ENCODE peak calls at places on chromosomes 6 and 20, in eight cellular contexts. V, I, L, H, R, S, E and D are unnamed samples.
A peak's percentile ranks its signal among the peaks of the same experiment; 100 is the strongest.

GRCh38 chr6:70717038-70717801 is 49.5 kb downstream of the SMAP1 start:
- DNase-seq in V (no peak), I (no peak), L (no peak), H (no peak), R (no peak), S (no peak), E (no peak), D (no peak)

GRCh38 chr6:132814716-132815570 is 574 bp downstream of the RPS12 start:
- DNase-seq in V (no peak), I (no peak), L (no peak), H (peak; percentile 54), R (peak; percentile 4), S (no peak), E (no peak), D (no peak)

GRCh38 chr6:110296151-110297028 is 61.8 kb downstream of the METTL24 start:
- DNase-seq in V (no peak), I (no peak), L (no peak), H (no peak), R (no peak), S (no peak), E (no peak), D (no peak)

GRCh38 chr6:149170564-149171452 is 146.7 kb upstream of the TAB2 start:
- DNase-seq in V (no peak), I (no peak), L (peak; percentile 28), H (no peak), R (no peak), S (no peak), E (no peak), D (peak; percentile 29)

GRCh38 chr20:61127311-61128044 is 124.6 kb upstream of the CDH4 start:
- DNase-seq in V (no peak), I (no peak), L (no peak), H (no peak), R (peak; percentile 91), S (no peak), E (no peak), D (no peak)

GRCh38 chr20:39214778-39215177 is 252.6 kb downstream of the DHX35 start:
- DNase-seq in V (no peak), I (no peak), L (no peak), H (no peak), R (no peak), S (no peak), E (no peak), D (no peak)

GRCh38 chr20:58603656-58604184 is 47.4 kb upstream of the STX16 start:
- DNase-seq in V (no peak), I (no peak), L (no peak), H (no peak), R (peak; percentile 83), S (no peak), E (no peak), D (no peak)

GRCh38 chr6:149471801-149472200 is 13.0 kb downstream of the ZC3H12D start:
- DNase-seq in V (no peak), I (no peak), L (no peak), H (no peak), R (no peak), S (no peak), E (no peak), D (no peak)

GRCh38 chr6:74946961-74947360 is 258.9 kb downstream of the COL12A1 start:
- DNase-seq in V (no peak), I (no peak), L (no peak), H (no peak), R (peak; percentile 77), S (no peak), E (no peak), D (no peak)

GRCh38 chr20:59819496-59820203 is 113.8 kb downstream of the SYCP2 start:
- DNase-seq in V (no peak), I (no peak), L (peak; percentile 6), H (no peak), R (no peak), S (no peak), E (no peak), D (no peak)

GRCh38 chr6:149261364-149261763 is 56.1 kb upstream of the TAB2 start:
- DNase-seq in V (no peak), I (no peak), L (no peak), H (no peak), R (no peak), S (no peak), E (no peak), D (no peak)

GRCh38 chr6:36247691-36248090 is 22.2 kb upstream of the PNPLA1 start:
- DNase-seq in V (no peak), I (no peak), L (no peak), H (no peak), R (peak; percentile 21), S (no peak), E (no peak), D (no peak)

GRCh38 chr6:147345902-147346301 is 141.7 kb downstream of the STXBP5 start:
- DNase-seq in V (no peak), I (no peak), L (no peak), H (no peak), R (no peak), S (no peak), E (no peak), D (no peak)

GRCh38 chr6:21331221-21331620 is 262.3 kb upstream of the SOX4 start:
- DNase-seq in V (no peak), I (no peak), L (no peak), H (no peak), R (peak; percentile 71), S (no peak), E (peak; percentile 53), D (peak; percentile 47)

DNA sequence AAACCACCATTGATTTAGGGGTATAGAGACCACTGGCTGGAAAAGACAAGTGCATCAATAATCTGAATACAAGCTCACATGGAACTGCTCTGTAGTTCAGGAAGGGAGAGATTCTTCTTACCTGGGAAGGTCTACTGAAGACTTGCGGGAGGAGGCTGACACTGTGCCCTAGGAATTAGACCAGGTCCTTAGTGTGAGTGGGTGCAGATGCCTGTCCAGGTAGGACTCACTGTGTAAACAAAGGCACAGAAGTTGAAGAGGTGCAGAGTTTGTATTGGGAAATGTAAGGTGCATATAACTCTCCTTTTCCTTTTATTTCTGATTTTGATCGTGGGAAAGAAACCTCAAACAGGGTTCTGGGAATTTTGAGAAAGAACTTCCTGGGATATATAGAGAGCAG is 66.8 kb downstream of the DAAM2 start:
- DNase-seq in V (no peak), I (no peak), L (no peak), H (no peak), R (no peak), S (no peak), E (no peak), D (no peak)
- H3K4me1 ChIP-seq in V (peaks cover 7% of the 10 kb centered on the region), I (no peaks in the 10 kb centered on the region), L (no peaks in the 10 kb centered on the region), H (no peaks in the 10 kb centered on the region), R (peaks cover 2% of the 10 kb centered on the region), S (no peaks in the 10 kb centered on the region), E (no peaks in the 10 kb centered on the region), D (no peaks in the 10 kb centered on the region)

GRCh38 chr20:34293589-34293988 is 9.6 kb downstream of the AHCY start:
- DNase-seq in V (no peak), I (no peak), L (no peak), H (no peak), R (no peak), S (no peak), E (no peak), D (no peak)
- H3K4me1 ChIP-seq in V (no peaks in the 10 kb centered on the region), I (no peaks in the 10 kb centered on the region), L (no peaks in the 10 kb centered on the region), H (no peaks in the 10 kb centered on the region), R (no peaks in the 10 kb centered on the region), S (no peaks in the 10 kb centered on the region), E (no peaks in the 10 kb centered on the region), D (no peaks in the 10 kb centered on the region)

DNA sequence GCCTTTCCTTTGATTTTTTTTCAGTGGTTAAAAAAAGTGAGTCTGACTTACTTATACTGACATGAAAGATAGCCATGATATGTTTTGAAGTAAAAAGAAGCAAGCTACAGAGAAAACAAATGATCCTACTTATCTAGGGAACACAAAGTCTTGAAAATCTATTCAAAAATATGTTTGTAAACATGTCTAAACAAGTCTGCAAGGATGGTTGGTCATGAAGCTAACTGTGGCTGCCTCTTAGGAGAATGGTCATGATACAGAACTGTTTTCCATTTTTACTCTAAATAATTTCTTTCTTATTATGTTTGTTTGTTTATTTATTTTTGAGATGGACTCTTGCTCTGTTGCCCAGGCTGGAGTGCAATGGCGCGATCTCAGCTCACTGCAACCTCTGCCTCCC is 21.5 kb downstream of the FERMT1 start:
- DNase-seq in V (no peak), I (no peak), L (no peak), H (no peak), R (no peak), S (no peak), E (no peak), D (no peak)
- H3K4me1 ChIP-seq in V (no peaks in the 10 kb centered on the region), I (peaks cover 3% of the 10 kb centered on the region), L (no peaks in the 10 kb centered on the region), H (no peaks in the 10 kb centered on the region), R (peaks cover 2% of the 10 kb centered on the region), S (no peaks in the 10 kb centered on the region), E (no peaks in the 10 kb centered on the region), D (peaks cover 4% of the 10 kb centered on the region)

GRCh38 chr20:48455606-48456360 is 372.0 kb downstream of the PREX1 start:
- DNase-seq in V (no peak), I (no peak), L (no peak), H (no peak), R (no peak), S (no peak), E (peak; percentile 33), D (peak; percentile 29)

GRCh38 chr20:48456361-48457184 is 371.2 kb downstream of the PREX1 start:
- DNase-seq in V (no peak), I (no peak), L (no peak), H (no peak), R (no peak), S (no peak), E (no peak), D (no peak)

GRCh38 chr20:48458003-48458377 is 369.8 kb downstream of the PREX1 start:
- DNase-seq in V (no peak), I (no peak), L (no peak), H (no peak), R (no peak), S (no peak), E (no peak), D (no peak)

GRCh38 chr20:48458601-48459385 is 369.0 kb downstream of the PREX1 start:
- DNase-seq in V (no peak), I (no peak), L (no peak), H (no peak), R (no peak), S (no peak), E (no peak), D (no peak)

DNA sequence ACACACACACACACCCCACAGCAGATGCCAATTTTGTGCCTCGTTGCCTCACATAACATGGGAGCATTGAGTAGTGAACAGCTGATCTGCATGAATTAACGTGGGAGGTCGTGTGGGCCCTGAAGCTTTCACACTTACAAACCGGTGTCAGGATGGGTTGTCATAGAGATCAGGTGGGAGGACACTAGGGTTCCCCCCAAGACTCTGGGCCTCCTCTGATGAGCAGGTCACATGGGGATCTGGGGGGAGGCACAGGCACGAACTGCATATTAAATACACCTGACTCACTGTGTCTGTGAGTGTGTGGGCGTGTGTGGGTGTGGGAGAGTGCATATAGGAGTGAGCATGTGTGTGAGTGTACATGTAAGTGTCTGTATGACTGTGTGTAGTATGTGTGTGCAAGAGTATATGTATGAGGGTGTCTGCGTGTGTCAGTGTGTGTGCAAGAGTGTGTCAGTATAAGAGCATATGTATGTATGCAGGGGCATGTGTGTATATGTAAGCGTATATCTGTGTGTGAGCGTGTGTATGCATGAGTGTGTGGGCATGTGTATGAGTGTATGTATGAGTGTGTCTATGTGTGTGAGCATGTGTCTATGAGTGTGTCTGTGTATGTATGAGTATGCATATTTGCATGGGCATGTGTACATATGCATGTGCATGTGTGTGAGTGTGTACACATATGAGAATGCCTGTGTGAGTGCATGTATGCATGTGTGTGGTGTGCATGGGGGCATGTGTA is 370.4 kb downstream of the PREX1 start:
- DNase-seq in V (no peak), I (no peak), L (no peak), H (no peak), R (no peak), S (no peak), E (no peak), D (no peak)
- H3K4me1 ChIP-seq in V (no peaks in the 10 kb centered on the region), I (no peaks in the 10 kb centered on the region), L (no peaks in the 10 kb centered on the region), H (no peaks in the 10 kb centered on the region), R (no peaks in the 10 kb centered on the region), S (no peaks in the 10 kb centered on the region), E (no peaks in the 10 kb centered on the region), D (peaks cover 5% of the 10 kb centered on the region)

GRCh38 chr6:118706702-118707101 is 55.3 kb upstream of the CEP85L start:
- DNase-seq in V (no peak), I (no peak), L (no peak), H (no peak), R (peak; percentile 72), S (no peak), E (no peak), D (peak; percentile 9)
- H3K4me1 ChIP-seq in V (peaks cover 44% of the 10 kb centered on the region), I (no peaks in the 10 kb centered on the region), L (no peaks in the 10 kb centered on the region), H (peaks cover 65% of the 10 kb centered on the region), R (peaks cover 22% of the 10 kb centered on the region), S (no peaks in the 10 kb centered on the region), E (no peaks in the 10 kb centered on the region), D (peaks cover 25% of the 10 kb centered on the region)